ENCODE peak calls at places on chromosomes 12 and 14, in nine cellular contexts. W, B, Y, U, I, A, R, Z and L are unnamed samples.
A peak's percentile ranks its signal among the peaks of the same experiment; 100 is the strongest.

GRCh38 chr14:43901950-43902349 is 605.1 kb downstream of the FSCB start:
- DNase-seq in R (no peak), I (no peak), Y (no peak), B (no peak), W (no peak), Z (no peak), U (no peak), A (no peak), L (no peak)

GRCh38 chr14:53183071-53183470 is 29.9 kb upstream of the DDHD1 start:
- DNase-seq in Z (no peak), R (no peak), A (no peak), B (no peak), W (no peak), Y (no peak), I (no peak), U (no peak), L (no peak)

GRCh38 chr14:90645842-90646443 is 170.3 kb downstream of the TTC7B start:
- DNase-seq in R (peak; percentile 46), A (peak; percentile 55), B (no peak), U (no peak), Y (no peak), I (no peak), Z (no peak), W (no peak), L (no peak)

GRCh38 chr14:68894802-68895201 is 84.3 kb downstream of the ACTN1 start:
- DNase-seq in Z (no peak), R (no peak), B (no peak), Y (no peak), U (no peak), A (no peak), I (peak; percentile 81), W (no peak), L (no peak)

GRCh38 chr14:74579447-74580274 is 32.4 kb downstream of the LTBP2 start:
- DNase-seq in A (no peak), W (no peak), U (no peak), Z (peak; percentile 56), Y (no peak), R (peak; percentile 89), I (peak; percentile 93), B (no peak), L (peak; percentile 49)

GRCh38 chr14:22485178-22485577 is 103.8 kb downstream of the DAD1 start:
- DNase-seq in A (no peak), Z (no peak), I (no peak), R (no peak), B (no peak), U (no peak), W (no peak), Y (no peak), L (no peak)

GRCh38 chr14:29548948-29549370 is 378.7 kb downstream of the PRKD1 start:
- DNase-seq in Y (no peak), W (peak; percentile 45), B (no peak), A (peak; percentile 60), U (peak; percentile 56), I (peak; percentile 81), Z (peak; percentile 17), R (peak; percentile 68), L (peak; percentile 45)

GRCh38 chr12:1918081-1918874 is at the start of gene CACNA2D4:
- DNase-seq in I (no peak), B (no peak), Y (no peak), W (peak; percentile 3), U (no peak), R (no peak), A (no peak), Z (no peak), L (no peak)

GRCh38 chr12:12397184-12397583 is 40.3 kb downstream of the BORCS5 start:
- DNase-seq in Z (no peak), Y (no peak), W (no peak), R (no peak), A (no peak), I (no peak), B (no peak), U (no peak), L (no peak)

GRCh38 chr12:3120701-3121100 is 43.5 kb downstream of the TSPAN9 start:
- DNase-seq in R (no peak), W (no peak), U (no peak), B (no peak), Y (no peak), I (no peak), Z (no peak), A (no peak), L (no peak)

GRCh38 chr12:68113644-68114043 is 45.9 kb downstream of the IFNG start:
- DNase-seq in Z (no peak), U (no peak), A (no peak), R (peak; percentile 17), Y (no peak), W (no peak), B (no peak), I (no peak), L (no peak)

GRCh38 chr12:92735131-92735721 is 32.4 kb downstream of the PLEKHG7 start:
- DNase-seq in B (peak; percentile 87), W (no peak), Z (peak; percentile 78), A (no peak), U (peak; percentile 87), Y (no peak), I (peak; percentile 92), R (peak; percentile 26), L (no peak)

DNA sequence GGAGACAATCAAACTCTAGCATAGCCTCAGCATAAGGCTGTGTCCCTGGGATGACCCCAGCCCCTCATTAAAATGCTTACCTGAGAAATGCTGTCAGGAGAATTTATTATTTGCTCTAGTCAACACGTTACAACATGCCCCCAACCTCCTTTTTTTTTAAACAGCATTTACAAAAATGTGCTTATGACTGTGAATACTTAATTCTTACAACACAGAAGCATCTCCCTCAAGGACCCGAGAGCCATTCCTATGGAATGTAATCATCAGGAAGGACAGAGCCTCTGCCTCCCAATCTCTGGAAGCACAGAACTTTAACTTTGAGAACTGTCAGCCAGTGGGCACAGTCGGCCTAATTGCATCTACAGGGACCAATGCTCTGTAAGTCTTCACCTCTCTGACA is 136.6 kb upstream of the OVCH1 start:
- DNase-seq in Y (no peak), A (peak; percentile 15), B (no peak), R (no peak), W (no peak), Z (no peak), U (no peak), I (peak; percentile 78), L (no peak)
- H3K4me3 ChIP-seq in Y (no peak overlapping the region), A (no peak overlapping the region), B (no peak overlapping the region), R (no peak overlapping the region), W (no peak overlapping the region), Z (no peak overlapping the region), U (no peak overlapping the region), I (no peak overlapping the region), L (no peak overlapping the region)

GRCh38 chr12:552466-552865 is 92.7 kb downstream of the B4GALNT3 start:
- DNase-seq in W (no peak), Z (no peak), A (peak; percentile 79), U (no peak), I (no peak), B (no peak), R (no peak), Y (no peak), L (no peak)

GRCh38 chr12:550473-551260 is 90.9 kb downstream of the B4GALNT3 start:
- DNase-seq in I (no peak), B (no peak), Z (no peak), Y (no peak), R (no peak), U (no peak), W (no peak), A (no peak), L (no peak)

GRCh38 chr12:556498-556897 is 96.8 kb downstream of the B4GALNT3 start:
- DNase-seq in R (no peak), I (no peak), A (no peak), W (no peak), Z (no peak), Y (no peak), U (no peak), B (no peak), L (no peak)

GRCh38 chr12:553216-554000 is 93.7 kb downstream of the B4GALNT3 start:
- DNase-seq in I (no peak), B (no peak), Z (no peak), U (no peak), W (no peak), A (no peak), Y (no peak), R (no peak), L (peak; percentile 78)

DNA sequence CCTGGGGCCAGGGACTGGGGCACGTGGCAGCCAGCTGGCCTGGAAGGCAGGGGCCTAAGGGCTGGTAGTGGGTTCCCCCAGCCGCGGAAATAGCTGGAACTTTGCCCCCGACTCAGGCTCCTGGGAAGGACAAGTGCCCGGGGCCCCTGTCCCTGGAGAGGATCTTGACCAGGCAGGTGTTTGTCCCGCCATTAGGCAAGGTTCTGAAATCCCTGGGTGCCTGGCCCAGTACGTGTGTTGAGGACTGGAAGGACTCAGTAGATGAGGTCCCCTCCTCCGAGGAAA is 94.2 kb downstream of the B4GALNT3 start:
- DNase-seq in U (no peak), B (no peak), Y (no peak), Z (no peak), W (no peak), R (no peak), I (no peak), A (no peak), L (no peak)
- H3K4me3 ChIP-seq in U (no peak overlapping the region), B (no peak overlapping the region), Y (peak overlapping the region; percentile 6), Z (no peak overlapping the region), W (no peak overlapping the region), R (no peak overlapping the region), I (no peak overlapping the region), A (no peak overlapping the region), L (peak overlapping the region; percentile 52)

DNA sequence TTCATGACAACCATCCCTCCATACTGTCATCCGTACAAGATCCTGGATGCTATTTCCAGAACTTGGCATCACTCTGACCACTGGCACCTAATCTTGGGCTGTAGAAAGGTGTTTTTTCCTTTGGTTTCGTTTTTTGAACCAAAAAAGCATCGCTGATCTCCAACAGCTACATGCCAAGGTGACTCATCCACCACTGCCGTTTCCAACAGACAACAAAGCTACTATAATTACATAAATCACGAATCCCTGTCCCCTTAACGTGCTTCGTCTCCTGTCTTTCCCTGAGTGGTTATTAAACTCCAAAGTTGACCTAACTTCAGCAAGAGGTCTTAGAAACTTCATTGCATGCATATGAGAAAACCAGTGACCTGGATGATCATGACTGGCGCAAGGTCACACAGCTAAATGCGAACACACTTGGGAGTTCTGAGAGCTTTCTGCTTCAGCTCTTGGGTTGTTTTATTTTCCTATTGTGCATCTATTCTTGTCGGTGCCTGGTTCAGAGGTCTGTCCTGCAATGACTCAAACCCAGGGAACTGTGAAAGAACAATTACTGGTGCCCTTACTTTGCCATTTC is 99.9 kb downstream of the PPM1H start:
- DNase-seq in Z (no peak), A (no peak), B (no peak), I (peak; percentile 71), R (no peak), U (no peak), W (no peak), Y (no peak), L (no peak)
- H3K4me3 ChIP-seq in Z (no peak overlapping the region), A (no peak overlapping the region), B (no peak overlapping the region), I (no peak overlapping the region), R (no peak overlapping the region), U (no peak overlapping the region), W (no peak overlapping the region), Y (no peak overlapping the region), L (no peak overlapping the region)

DNA sequence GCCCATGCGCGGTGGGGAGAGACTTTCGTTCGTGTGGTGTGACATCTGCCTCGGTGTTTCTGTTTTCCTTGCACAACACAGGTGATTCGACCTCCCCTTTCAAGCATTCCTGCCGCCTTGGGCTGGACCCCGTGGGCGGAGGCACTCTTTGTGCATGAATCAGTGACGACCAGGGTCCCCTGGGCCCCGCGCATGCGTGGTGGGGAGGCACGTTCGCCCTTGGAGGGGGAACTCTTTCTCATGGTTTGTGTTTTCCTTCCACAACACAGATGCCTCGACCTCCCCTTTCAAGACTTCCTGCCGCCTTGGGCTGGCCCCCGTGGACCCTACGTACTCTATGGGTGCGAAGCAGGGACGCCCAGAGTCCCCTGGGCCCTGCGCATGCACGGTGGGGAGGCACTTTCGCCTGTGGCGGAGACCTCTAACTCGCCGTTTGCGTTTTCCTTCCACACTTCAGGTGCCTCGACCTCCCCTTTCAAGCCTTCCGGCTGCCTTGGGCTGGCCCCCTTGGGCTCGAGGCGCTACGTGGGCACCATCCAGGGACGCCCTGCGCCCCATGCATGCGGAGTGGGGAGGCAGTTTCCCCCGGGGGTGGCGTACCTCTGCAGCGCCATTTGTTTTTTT is 340.9 kb downstream of the ALG10 start:
- DNase-seq in Y (no peak), B (no peak), Z (no peak), W (no peak), A (no peak), R (peak; percentile 55), U (no peak), I (no peak), L (no peak)
- H3K4me3 ChIP-seq in Y (no peak overlapping the region), B (no peak overlapping the region), Z (no peak overlapping the region), W (no peak overlapping the region), A (no peak overlapping the region), R (peak overlapping the region; percentile 41), U (no peak overlapping the region), I (no peak overlapping the region), L (no peak overlapping the region)